ENCODE peak calls at places on chromosomes 2 and 18, in ten cellular contexts. F is esophagus squamous epithelium; B is tibial artery; C is fibroblast of lung; J is aorta; G is CD8-positive, alpha-beta memory T cell; T is foreskin keratinocyte; H is prostate gland; V is adrenal gland; S is SJSA1. E is an unnamed sample. For H3K27me3 and H3K4me1, the result is how much of the 10 kb centered on the place peaks cover.

GRCh38 chr2:216115224-216115582 is 6.1 kb downstream of the XRCC5 start:
- DNase-seq in V (no peak), F (no peak), T (no peak), J (no peak), H (no peak), C (peak), S (no peak), B (no peak), G (no peak), E (no peak)

GRCh38 chr18:22167471-22168151 is 1.8 kb upstream of the GATA6 start:
- DNase-seq in B (no peak), H (no peak), G (no peak), S (no peak), V (peak), T (peak), C (peak), J (no peak), F (no peak), E (no peak)

GRCh38 chr2:60581461-60582282 is 28.2 kb upstream of the BCL11A start:
- DNase-seq in F (peak), J (peak), B (peak), T (no peak), S (peak), C (peak), H (peak), G (peak), V (peak), E (no peak)

GRCh38 chr2:11430729-11431128 is 35.2 kb downstream of the E2F6 start:
- DNase-seq in H (no peak), V (no peak), S (no peak), J (no peak), B (no peak), G (no peak), F (no peak), T (peak), C (no peak), E (no peak)

GRCh38 chr2:106960633-106961205 is 74.8 kb upstream of the ST6GAL2 start:
- DNase-seq in V (no peak), F (no peak), B (no peak), J (no peak), S (no peak), T (no peak), C (peak), G (no peak), H (no peak), E (no peak)

GRCh38 chr18:44627245-44627644 is 53.4 kb upstream of the SETBP1 start:
- DNase-seq in F (no peak), B (no peak), G (no peak), H (no peak), S (no peak), T (peak), C (peak), V (no peak), J (no peak), E (no peak)

GRCh38 chr18:44988821-44989587 is 308.3 kb downstream of the SETBP1 start:
- DNase-seq in S (no peak), T (peak), V (no peak), G (no peak), C (peak), J (no peak), B (no peak), H (no peak), F (no peak), E (no peak)

GRCh38 chr2:191693778-191694177 is 15.8 kb downstream of the NABP1 start:
- DNase-seq in J (no peak), G (no peak), V (no peak), B (no peak), T (peak), F (no peak), C (no peak), H (no peak), S (no peak), E (no peak)

GRCh38 chr2:230691005-230691647 is 21.5 kb upstream of the CAB39 start:
- DNase-seq in B (no peak), H (no peak), S (peak), J (no peak), T (peak), C (peak), G (no peak), V (no peak), F (no peak), E (peak)

GRCh38 chr2:167190053-167190452 is 301.8 kb downstream of the XIRP2 start:
- DNase-seq in H (no peak), T (no peak), B (peak), J (peak), F (no peak), V (no peak), S (no peak), G (no peak), C (peak), E (no peak)

DNA sequence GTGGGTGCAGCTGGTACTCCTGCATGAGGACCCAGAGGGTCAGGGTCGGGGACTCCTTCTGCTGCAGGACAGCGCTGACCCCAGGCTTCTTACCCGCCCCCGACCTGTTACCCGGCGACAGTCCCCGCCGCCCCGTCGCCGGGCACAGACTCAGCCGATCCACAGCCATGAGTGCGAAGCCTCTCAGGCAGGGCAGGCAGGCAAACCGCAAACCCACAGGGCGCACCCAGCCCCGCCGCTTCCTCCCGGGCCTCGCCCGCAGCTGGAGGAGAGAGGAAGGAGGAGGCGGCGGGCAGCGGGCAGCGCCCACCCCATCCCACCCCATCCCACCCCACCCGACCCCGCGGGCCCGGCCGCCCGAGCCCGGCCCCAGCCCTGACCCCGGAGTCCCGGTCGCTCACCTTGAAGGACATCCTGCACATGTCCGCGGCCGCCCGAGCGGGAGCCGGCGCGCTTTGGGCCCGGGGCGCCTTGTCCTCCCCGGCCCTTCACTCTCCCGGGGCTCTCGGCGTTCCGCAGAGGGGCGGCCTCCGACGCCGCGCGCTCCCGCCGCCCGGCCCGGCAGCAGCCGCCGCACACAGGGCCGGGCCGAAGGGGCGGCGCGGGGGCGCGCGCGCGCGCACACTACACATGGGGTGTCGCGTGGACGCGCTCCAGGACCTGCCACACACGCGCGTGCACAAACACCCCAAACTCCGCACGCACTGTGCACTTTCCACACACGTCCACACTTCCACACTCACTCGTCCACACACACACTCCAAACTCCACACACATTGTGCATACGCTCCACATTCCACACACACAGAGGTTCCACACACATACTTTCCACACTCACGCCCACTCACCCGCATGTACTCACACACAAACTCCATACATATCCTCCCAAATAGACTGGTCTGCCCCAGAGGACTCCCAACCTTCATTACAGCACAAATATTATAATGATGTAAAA is at the start of gene ANKRD29:
- DNase-seq in S (peak), B (no peak), C (peak), T (no peak), H (peak), F (no peak), J (peak), V (peak), G (peak), E (no peak)
- H3K27ac ChIP-seq in S (no peak), B (no peak), C (no peak), T (no peak), H (peak), F (peak), J (no peak), V (no peak), G (no peak), E (no peak)

DNA sequence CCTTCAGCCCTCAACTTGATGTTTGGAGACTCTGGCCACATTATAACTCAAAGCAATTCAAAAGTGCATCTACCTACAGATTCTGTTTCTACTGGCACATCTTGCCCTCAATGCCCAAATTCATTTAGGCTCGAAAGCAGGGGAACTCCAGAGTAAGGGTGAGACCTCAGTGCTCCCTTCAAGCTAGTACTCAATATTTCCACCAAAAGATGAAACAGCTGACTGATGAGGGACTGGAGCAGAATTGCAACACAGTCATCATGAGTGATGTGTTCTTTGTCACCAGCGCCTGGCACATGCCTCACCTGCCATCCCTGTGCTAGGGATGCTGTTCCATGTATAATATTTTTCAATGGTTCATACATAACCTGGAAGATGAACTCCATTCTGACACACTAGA is 247.3 kb downstream of the DSEL start:
- DNase-seq in T (no peak), C (no peak), F (no peak), J (no peak), S (no peak), B (no peak), V (no peak), G (no peak), H (no peak), E (no peak)
- H3K27me3 ChIP-seq in T (under half), C (under half), F (under half), J (under half), S (under half), B (under half), V (under half), G (under half), H (under half), E (under half)

GRCh38 chr2:237720962-237721361 is 77.6 kb upstream of the RBM44 start:
- DNase-seq in C (peak), J (no peak), T (peak), H (no peak), V (no peak), F (no peak), S (peak), G (no peak), B (no peak), E (no peak)
- H3K4me1 ChIP-seq in C (under half), J (under half), T (under half), H (under half), V (under half), F (under half), S (under half), G (under half), B (under half), E (under half)

GRCh38 chr2:165950438-165950837 is 3.1 kb downstream of the TTC21B start:
- DNase-seq in S (no peak), F (no peak), H (no peak), C (no peak), B (no peak), T (no peak), G (no peak), V (no peak), J (no peak), E (no peak)
- H3K27ac ChIP-seq in S (no peak), F (no peak), H (no peak), C (no peak), B (no peak), T (no peak), G (no peak), V (no peak), J (no peak), E (no peak)

E was measured in iPS DF 6.9.